ENCODE peak calls at places on chromosomes 13 and 19, in ten cellular contexts. One of them, this sample, is unnamed. For H3K4me1, the result is how much of the 10 kb centered on the place peaks cover.

GRCh38 chr19:48874309-48875135 is 2.3 kb downstream of the PPP1R15A start:
- DNase-seq in gastrocnemius medialis: no peak
- DNase-seq in K562: peak
- DNase-seq in A549: peak
- DNase-seq in stomach: peak
- DNase-seq in ovary: peak
- DNase-seq in testis: no peak
- DNase-seq in HCT116: no peak
- DNase-seq in heart left ventricle: peak
- DNase-seq in transverse colon: peak
- DNase-seq in this sample: peak

GRCh38 chr13:105679832-105680231 is 855.6 kb downstream of the EFNB2 start:
- DNase-seq in gastrocnemius medialis: no peak
- DNase-seq in K562: no peak
- DNase-seq in A549: no peak
- DNase-seq in stomach: no peak
- DNase-seq in ovary: no peak
- DNase-seq in testis: no peak
- DNase-seq in HCT116: no peak
- DNase-seq in heart left ventricle: no peak
- DNase-seq in transverse colon: no peak
- DNase-seq in this sample: no peak

GRCh38 chr13:97268772-97269171 is 46.6 kb downstream of the MBNL2 start:
- DNase-seq in gastrocnemius medialis: no peak
- DNase-seq in K562: no peak
- DNase-seq in A549: no peak
- DNase-seq in stomach: no peak
- DNase-seq in ovary: no peak
- DNase-seq in testis: no peak
- DNase-seq in HCT116: no peak
- DNase-seq in heart left ventricle: no peak
- DNase-seq in transverse colon: no peak
- DNase-seq in this sample: no peak

GRCh38 chr13:67372868-67373464 is 142.8 kb upstream of the PCDH9 start:
- DNase-seq in gastrocnemius medialis: no peak
- DNase-seq in K562: no peak
- DNase-seq in A549: no peak
- DNase-seq in stomach: no peak
- DNase-seq in ovary: no peak
- DNase-seq in testis: no peak
- DNase-seq in HCT116: no peak
- DNase-seq in heart left ventricle: no peak
- DNase-seq in transverse colon: no peak
- DNase-seq in this sample: no peak

GRCh38 chr19:4719499-4719866 is 4.2 kb downstream of the DPP9 start:
- DNase-seq in gastrocnemius medialis: no peak
- DNase-seq in K562: no peak
- DNase-seq in A549: no peak
- DNase-seq in stomach: no peak
- DNase-seq in ovary: no peak
- DNase-seq in testis: no peak
- DNase-seq in HCT116: no peak
- DNase-seq in heart left ventricle: no peak
- DNase-seq in transverse colon: no peak
- DNase-seq in this sample: no peak

GRCh38 chr13:30346159-30346788 is 38.9 kb upstream of the KATNAL1 start:
- DNase-seq in gastrocnemius medialis: no peak
- DNase-seq in K562: no peak
- DNase-seq in A549: no peak
- DNase-seq in stomach: peak
- DNase-seq in ovary: no peak
- DNase-seq in testis: no peak
- DNase-seq in HCT116: no peak
- DNase-seq in heart left ventricle: no peak
- DNase-seq in transverse colon: peak
- DNase-seq in this sample: no peak

GRCh38 chr19:41696402-41697197 is 8.5 kb upstream of the CEACAM7 start:
- DNase-seq in gastrocnemius medialis: no peak
- DNase-seq in K562: no peak
- DNase-seq in A549: no peak
- DNase-seq in stomach: peak
- DNase-seq in ovary: no peak
- DNase-seq in testis: no peak
- DNase-seq in HCT116: no peak
- DNase-seq in heart left ventricle: no peak
- DNase-seq in transverse colon: peak
- DNase-seq in this sample: no peak

GRCh38 chr19:22286151-22286810 is at the start of gene ZNF729:
- DNase-seq in gastrocnemius medialis: no peak
- DNase-seq in K562: no peak
- DNase-seq in A549: no peak
- DNase-seq in stomach: no peak
- DNase-seq in ovary: no peak
- DNase-seq in testis: peak
- DNase-seq in HCT116: no peak
- DNase-seq in heart left ventricle: peak
- DNase-seq in transverse colon: no peak
- DNase-seq in this sample: no peak

GRCh38 chr19:35236638-35237400 is 8.3 kb upstream of the FAM187B start:
- DNase-seq in gastrocnemius medialis: no peak
- DNase-seq in K562: no peak
- DNase-seq in A549: no peak
- DNase-seq in stomach: no peak
- DNase-seq in ovary: no peak
- DNase-seq in testis: no peak
- DNase-seq in HCT116: no peak
- DNase-seq in heart left ventricle: no peak
- DNase-seq in transverse colon: peak
- DNase-seq in this sample: no peak

GRCh38 chr13:76832258-76832988 is 53.8 kb downstream of the KCTD12 start:
- DNase-seq in gastrocnemius medialis: no peak
- DNase-seq in K562: no peak
- DNase-seq in A549: no peak
- DNase-seq in stomach: no peak
- DNase-seq in ovary: no peak
- DNase-seq in testis: no peak
- DNase-seq in HCT116: no peak
- DNase-seq in heart left ventricle: no peak
- DNase-seq in transverse colon: no peak
- DNase-seq in this sample: no peak

GRCh38 chr13:42153371-42153770 is 104.9 kb downstream of the DGKH start:
- DNase-seq in gastrocnemius medialis: no peak
- DNase-seq in K562: no peak
- DNase-seq in A549: no peak
- DNase-seq in stomach: no peak
- DNase-seq in ovary: no peak
- DNase-seq in testis: no peak
- DNase-seq in HCT116: no peak
- DNase-seq in heart left ventricle: no peak
- DNase-seq in transverse colon: no peak
- DNase-seq in this sample: no peak

GRCh38 chr13:41905600-41906254 is 55.2 kb downstream of the VWA8 start:
- DNase-seq in gastrocnemius medialis: no peak
- DNase-seq in K562: no peak
- DNase-seq in A549: peak
- DNase-seq in stomach: no peak
- DNase-seq in ovary: no peak
- DNase-seq in testis: no peak
- DNase-seq in HCT116: peak
- DNase-seq in heart left ventricle: no peak
- DNase-seq in transverse colon: no peak
- DNase-seq in this sample: no peak

GRCh38 chr19:38032151-38032550 is 125.1 kb downstream of the SIPA1L3 start:
- DNase-seq in gastrocnemius medialis: no peak
- DNase-seq in K562: no peak
- DNase-seq in A549: no peak
- DNase-seq in stomach: no peak
- DNase-seq in ovary: no peak
- DNase-seq in testis: no peak
- DNase-seq in HCT116: no peak
- DNase-seq in heart left ventricle: no peak
- DNase-seq in transverse colon: no peak
- DNase-seq in this sample: no peak

GRCh38 chr19:51359294-51359693 is 6.9 kb downstream of the ETFB start:
- DNase-seq in gastrocnemius medialis: no peak
- DNase-seq in K562: no peak
- DNase-seq in A549: no peak
- DNase-seq in stomach: no peak
- DNase-seq in ovary: no peak
- DNase-seq in testis: peak
- DNase-seq in HCT116: no peak
- DNase-seq in heart left ventricle: no peak
- DNase-seq in transverse colon: no peak
- DNase-seq in this sample: no peak

GRCh38 chr19:49744946-49745381 is 18.1 kb downstream of the TSKS start:
- DNase-seq in gastrocnemius medialis: no peak
- DNase-seq in K562: no peak
- DNase-seq in A549: no peak
- DNase-seq in stomach: no peak
- DNase-seq in ovary: no peak
- DNase-seq in testis: peak
- DNase-seq in HCT116: no peak
- DNase-seq in heart left ventricle: no peak
- DNase-seq in transverse colon: no peak
- DNase-seq in this sample: no peak

GRCh38 chr19:1270854-1271527 is 1.9 kb downstream of the CIRBP start:
- DNase-seq in gastrocnemius medialis: no peak
- DNase-seq in K562: no peak
- DNase-seq in A549: no peak
- DNase-seq in stomach: no peak
- DNase-seq in ovary: peak
- DNase-seq in testis: no peak
- DNase-seq in HCT116: no peak
- DNase-seq in heart left ventricle: no peak
- DNase-seq in transverse colon: no peak
- DNase-seq in this sample: no peak
- TF ChIP-seq POLR2A in gastrocnemius medialis: no peak
- TF ChIP-seq POLR2A in K562: peak
- TF ChIP-seq POLR2A in A549: no peak
- TF ChIP-seq POLR2A in stomach: no peak
- TF ChIP-seq POLR2A in ovary: no peak
- TF ChIP-seq POLR2A in testis: no peak
- TF ChIP-seq POLR2A in HCT116: no peak
- TF ChIP-seq POLR2A in heart left ventricle: no peak
- TF ChIP-seq POLR2A in transverse colon: no peak
- TF ChIP-seq POLR2A in this sample: no peak

GRCh38 chr19:14978377-14978776 is 1.3 kb downstream of the SLC1A6 start:
- DNase-seq in gastrocnemius medialis: no peak
- DNase-seq in K562: no peak
- DNase-seq in A549: no peak
- DNase-seq in stomach: no peak
- DNase-seq in ovary: no peak
- DNase-seq in testis: no peak
- DNase-seq in HCT116: no peak
- DNase-seq in heart left ventricle: no peak
- DNase-seq in transverse colon: no peak
- DNase-seq in this sample: no peak
- H3K4me1 ChIP-seq in gastrocnemius medialis: under half
- H3K4me1 ChIP-seq in K562: under half
- H3K4me1 ChIP-seq in A549: under half
- H3K4me1 ChIP-seq in stomach: under half
- H3K4me1 ChIP-seq in ovary: under half
- H3K4me1 ChIP-seq in testis: under half
- H3K4me1 ChIP-seq in HCT116: under half
- H3K4me1 ChIP-seq in heart left ventricle: under half
- H3K4me1 ChIP-seq in transverse colon: under half
- H3K4me1 ChIP-seq in this sample: under half

DNA sequence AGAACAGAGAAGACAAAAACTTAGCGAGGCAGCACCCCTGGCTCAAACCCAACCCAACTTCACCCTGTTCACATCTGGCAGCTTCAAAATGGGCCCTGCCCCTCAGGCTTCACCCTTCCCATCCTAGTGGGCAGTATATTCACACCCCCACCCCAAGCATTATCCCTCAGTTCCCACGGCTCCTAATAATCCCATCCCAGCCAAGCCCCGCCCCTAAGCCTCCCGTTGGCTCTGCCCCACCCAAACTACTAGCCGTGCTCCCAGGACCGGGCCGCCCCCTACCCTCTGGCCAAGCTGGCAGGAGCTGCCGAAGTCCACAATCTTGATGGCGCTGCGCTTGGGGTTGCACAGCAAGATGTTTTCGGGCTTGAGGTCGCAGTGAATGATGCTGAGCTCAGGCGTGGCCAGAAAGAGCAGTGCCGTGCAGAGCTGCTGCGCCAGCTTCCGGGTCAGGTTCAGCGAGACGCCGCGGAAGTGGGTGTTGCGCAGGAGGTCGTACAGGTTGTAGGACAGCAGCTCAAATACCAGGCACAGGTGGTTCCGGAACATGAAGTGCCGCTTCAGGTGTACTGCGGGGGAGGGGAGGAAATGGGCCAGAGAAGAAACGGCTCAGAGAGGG is 5.8 kb downstream of the DYRK1B start:
- DNase-seq in gastrocnemius medialis: no peak
- DNase-seq in K562: no peak
- DNase-seq in A549: no peak
- DNase-seq in stomach: no peak
- DNase-seq in ovary: no peak
- DNase-seq in testis: no peak
- DNase-seq in HCT116: no peak
- DNase-seq in heart left ventricle: no peak
- DNase-seq in transverse colon: peak
- DNase-seq in this sample: no peak
- H3K27ac ChIP-seq in gastrocnemius medialis: peak
- H3K27ac ChIP-seq in K562: no peak
- H3K27ac ChIP-seq in A549: no peak
- H3K27ac ChIP-seq in stomach: no peak
- H3K27ac ChIP-seq in ovary: no peak
- H3K27ac ChIP-seq in testis: no peak
- H3K27ac ChIP-seq in HCT116: no peak
- H3K27ac ChIP-seq in heart left ventricle: no peak
- H3K27ac ChIP-seq in transverse colon: no peak
- H3K27ac ChIP-seq in this sample: no peak

DNA sequence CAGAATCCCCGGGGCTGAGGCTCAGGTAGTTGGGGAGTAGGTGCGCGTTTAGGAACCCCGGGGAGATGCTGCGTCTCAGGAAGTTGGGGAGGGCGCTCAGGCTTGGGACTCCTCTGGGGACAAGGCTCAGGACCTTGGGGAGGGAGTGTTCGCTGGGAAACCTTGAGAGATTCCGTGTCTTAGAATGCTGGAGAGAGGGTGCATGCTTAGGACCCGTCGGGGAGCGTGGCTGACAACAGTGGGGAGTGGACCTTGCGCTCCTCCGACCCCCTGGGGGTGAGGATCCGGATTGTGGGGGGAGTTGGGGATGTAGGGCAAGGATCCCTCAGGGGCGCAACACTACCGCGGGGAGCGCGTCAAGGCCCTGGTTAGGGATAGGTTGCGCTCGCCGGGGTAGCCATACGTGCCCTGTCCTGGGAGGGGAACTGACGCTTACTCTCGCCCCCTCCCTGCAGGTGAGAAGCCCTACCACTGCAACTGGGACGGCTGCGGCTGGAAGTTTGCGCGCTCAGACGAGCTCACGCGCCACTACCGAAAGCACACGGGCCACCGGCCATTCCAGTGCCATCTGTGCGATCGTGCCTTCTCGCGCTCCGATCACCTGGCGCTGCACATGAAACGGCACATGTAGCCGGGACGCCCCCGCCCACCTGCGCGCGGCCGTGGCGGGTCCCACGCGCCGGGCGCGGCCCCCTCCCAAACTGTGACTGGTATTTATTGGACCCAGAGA is 1.9 kb downstream of the KLF2 start:
- DNase-seq in gastrocnemius medialis: no peak
- DNase-seq in K562: no peak
- DNase-seq in A549: no peak
- DNase-seq in stomach: no peak
- DNase-seq in ovary: peak
- DNase-seq in testis: no peak
- DNase-seq in HCT116: no peak
- DNase-seq in heart left ventricle: peak
- DNase-seq in transverse colon: peak
- DNase-seq in this sample: no peak
- TF ChIP-seq POLR2A in gastrocnemius medialis: no peak
- TF ChIP-seq POLR2A in K562: no peak
- TF ChIP-seq POLR2A in A549: no peak
- TF ChIP-seq POLR2A in stomach: no peak
- TF ChIP-seq POLR2A in ovary: no peak
- TF ChIP-seq POLR2A in testis: no peak
- TF ChIP-seq POLR2A in HCT116: no peak
- TF ChIP-seq POLR2A in heart left ventricle: no peak
- TF ChIP-seq POLR2A in transverse colon: peak
- TF ChIP-seq POLR2A in this sample: no peak